ENCODE peak calls at places on chromosomes 3 and 15, in ten cellular contexts. One of them, this sample, is unnamed.

GRCh38 chr3:5252111-5252510 is 64.6 kb downstream of the EDEM1 start:
- DNase-seq in activated naive CD8-positive, alpha-beta T cell treated with anti-CD3 and anti-CD28 coated beads for 36 hours: no peak
- DNase-seq in NCI-H1436: no peak
- DNase-seq in uterus: no peak
- DNase-seq in astrocyte of the spinal cord: no peak
- DNase-seq in HTR-8/SVneo: no peak
- DNase-seq in pons: no peak
- DNase-seq in left ventricle myocardium superior: no peak
- DNase-seq in stimulated activated CD4-positive, alpha-beta T cell treated with anti-CD3 and anti-CD28 coated beads, TNF-alpha, amount 100 ng/mL, for 4 hours: no peak
- DNase-seq in posterior vena cava: no peak
- DNase-seq in this sample: no peak

GRCh38 chr3:149536429-149536828 is 61.9 kb downstream of the TM4SF4 start:
- DNase-seq in activated naive CD8-positive, alpha-beta T cell treated with anti-CD3 and anti-CD28 coated beads for 36 hours: no peak
- DNase-seq in NCI-H1436: no peak
- DNase-seq in uterus: peak
- DNase-seq in astrocyte of the spinal cord: peak
- DNase-seq in HTR-8/SVneo: no peak
- DNase-seq in pons: no peak
- DNase-seq in left ventricle myocardium superior: peak
- DNase-seq in stimulated activated CD4-positive, alpha-beta T cell treated with anti-CD3 and anti-CD28 coated beads, TNF-alpha, amount 100 ng/mL, for 4 hours: no peak
- DNase-seq in posterior vena cava: peak
- DNase-seq in this sample: no peak

GRCh38 chr3:24595801-24596200 is 101.2 kb upstream of the THRB start:
- DNase-seq in activated naive CD8-positive, alpha-beta T cell treated with anti-CD3 and anti-CD28 coated beads for 36 hours: no peak
- DNase-seq in NCI-H1436: no peak
- DNase-seq in uterus: no peak
- DNase-seq in astrocyte of the spinal cord: no peak
- DNase-seq in HTR-8/SVneo: no peak
- DNase-seq in pons: no peak
- DNase-seq in left ventricle myocardium superior: no peak
- DNase-seq in stimulated activated CD4-positive, alpha-beta T cell treated with anti-CD3 and anti-CD28 coated beads, TNF-alpha, amount 100 ng/mL, for 4 hours: no peak
- DNase-seq in posterior vena cava: no peak
- DNase-seq in this sample: no peak

GRCh38 chr3:132536442-132537153 is 60.5 kb upstream of the ACKR4 start:
- DNase-seq in activated naive CD8-positive, alpha-beta T cell treated with anti-CD3 and anti-CD28 coated beads for 36 hours: no peak
- DNase-seq in NCI-H1436: no peak
- DNase-seq in uterus: no peak
- DNase-seq in astrocyte of the spinal cord: no peak
- DNase-seq in HTR-8/SVneo: no peak
- DNase-seq in pons: no peak
- DNase-seq in left ventricle myocardium superior: no peak
- DNase-seq in stimulated activated CD4-positive, alpha-beta T cell treated with anti-CD3 and anti-CD28 coated beads, TNF-alpha, amount 100 ng/mL, for 4 hours: no peak
- DNase-seq in posterior vena cava: no peak
- DNase-seq in this sample: no peak

GRCh38 chr3:196694941-196695848 is 16.9 kb downstream of the CEP19 start:
- DNase-seq in activated naive CD8-positive, alpha-beta T cell treated with anti-CD3 and anti-CD28 coated beads for 36 hours: peak
- DNase-seq in NCI-H1436: no peak
- DNase-seq in uterus: no peak
- DNase-seq in astrocyte of the spinal cord: no peak
- DNase-seq in HTR-8/SVneo: no peak
- DNase-seq in pons: no peak
- DNase-seq in left ventricle myocardium superior: no peak
- DNase-seq in stimulated activated CD4-positive, alpha-beta T cell treated with anti-CD3 and anti-CD28 coated beads, TNF-alpha, amount 100 ng/mL, for 4 hours: peak
- DNase-seq in posterior vena cava: no peak
- DNase-seq in this sample: no peak

GRCh38 chr3:9028134-9028533 is 64.9 kb upstream of the RAD18 start:
- DNase-seq in activated naive CD8-positive, alpha-beta T cell treated with anti-CD3 and anti-CD28 coated beads for 36 hours: no peak
- DNase-seq in NCI-H1436: no peak
- DNase-seq in uterus: peak
- DNase-seq in astrocyte of the spinal cord: peak
- DNase-seq in HTR-8/SVneo: no peak
- DNase-seq in pons: peak
- DNase-seq in left ventricle myocardium superior: peak
- DNase-seq in stimulated activated CD4-positive, alpha-beta T cell treated with anti-CD3 and anti-CD28 coated beads, TNF-alpha, amount 100 ng/mL, for 4 hours: no peak
- DNase-seq in posterior vena cava: peak
- DNase-seq in this sample: no peak

GRCh38 chr15:51706347-51706746 is 25.0 kb downstream of the SCG3 start:
- DNase-seq in activated naive CD8-positive, alpha-beta T cell treated with anti-CD3 and anti-CD28 coated beads for 36 hours: no peak
- DNase-seq in NCI-H1436: no peak
- DNase-seq in uterus: peak
- DNase-seq in astrocyte of the spinal cord: no peak
- DNase-seq in HTR-8/SVneo: no peak
- DNase-seq in pons: no peak
- DNase-seq in left ventricle myocardium superior: no peak
- DNase-seq in stimulated activated CD4-positive, alpha-beta T cell treated with anti-CD3 and anti-CD28 coated beads, TNF-alpha, amount 100 ng/mL, for 4 hours: no peak
- DNase-seq in posterior vena cava: no peak
- DNase-seq in this sample: no peak

GRCh38 chr3:106825962-106826605 is 551.2 kb upstream of the CCDC54 start:
- DNase-seq in activated naive CD8-positive, alpha-beta T cell treated with anti-CD3 and anti-CD28 coated beads for 36 hours: no peak
- DNase-seq in NCI-H1436: no peak
- DNase-seq in uterus: no peak
- DNase-seq in astrocyte of the spinal cord: peak
- DNase-seq in HTR-8/SVneo: no peak
- DNase-seq in pons: peak
- DNase-seq in left ventricle myocardium superior: no peak
- DNase-seq in stimulated activated CD4-positive, alpha-beta T cell treated with anti-CD3 and anti-CD28 coated beads, TNF-alpha, amount 100 ng/mL, for 4 hours: no peak
- DNase-seq in posterior vena cava: no peak
- DNase-seq in this sample: no peak

GRCh38 chr15:61112231-61112630 is 116.9 kb downstream of the RORA start:
- DNase-seq in activated naive CD8-positive, alpha-beta T cell treated with anti-CD3 and anti-CD28 coated beads for 36 hours: no peak
- DNase-seq in NCI-H1436: no peak
- DNase-seq in uterus: peak
- DNase-seq in astrocyte of the spinal cord: no peak
- DNase-seq in HTR-8/SVneo: no peak
- DNase-seq in pons: no peak
- DNase-seq in left ventricle myocardium superior: no peak
- DNase-seq in stimulated activated CD4-positive, alpha-beta T cell treated with anti-CD3 and anti-CD28 coated beads, TNF-alpha, amount 100 ng/mL, for 4 hours: no peak
- DNase-seq in posterior vena cava: no peak
- DNase-seq in this sample: no peak

GRCh38 chr3:171950373-171950772 is 89.0 kb upstream of the FNDC3B start:
- DNase-seq in activated naive CD8-positive, alpha-beta T cell treated with anti-CD3 and anti-CD28 coated beads for 36 hours: no peak
- DNase-seq in NCI-H1436: no peak
- DNase-seq in uterus: no peak
- DNase-seq in astrocyte of the spinal cord: peak
- DNase-seq in HTR-8/SVneo: peak
- DNase-seq in pons: no peak
- DNase-seq in left ventricle myocardium superior: no peak
- DNase-seq in stimulated activated CD4-positive, alpha-beta T cell treated with anti-CD3 and anti-CD28 coated beads, TNF-alpha, amount 100 ng/mL, for 4 hours: no peak
- DNase-seq in posterior vena cava: no peak
- DNase-seq in this sample: no peak

GRCh38 chr3:49718419-49719213 is 868 bp downstream of the AMIGO3 start:
- DNase-seq in activated naive CD8-positive, alpha-beta T cell treated with anti-CD3 and anti-CD28 coated beads for 36 hours: no peak
- DNase-seq in NCI-H1436: no peak
- DNase-seq in uterus: no peak
- DNase-seq in astrocyte of the spinal cord: peak
- DNase-seq in HTR-8/SVneo: no peak
- DNase-seq in pons: no peak
- DNase-seq in left ventricle myocardium superior: no peak
- DNase-seq in stimulated activated CD4-positive, alpha-beta T cell treated with anti-CD3 and anti-CD28 coated beads, TNF-alpha, amount 100 ng/mL, for 4 hours: no peak
- DNase-seq in posterior vena cava: peak
- DNase-seq in this sample: no peak

GRCh38 chr15:47719730-47720129 is 2.4 kb downstream of the SEMA6D start:
- DNase-seq in activated naive CD8-positive, alpha-beta T cell treated with anti-CD3 and anti-CD28 coated beads for 36 hours: no peak
- DNase-seq in NCI-H1436: no peak
- DNase-seq in uterus: no peak
- DNase-seq in astrocyte of the spinal cord: no peak
- DNase-seq in HTR-8/SVneo: no peak
- DNase-seq in pons: peak
- DNase-seq in left ventricle myocardium superior: no peak
- DNase-seq in stimulated activated CD4-positive, alpha-beta T cell treated with anti-CD3 and anti-CD28 coated beads, TNF-alpha, amount 100 ng/mL, for 4 hours: no peak
- DNase-seq in posterior vena cava: no peak
- DNase-seq in this sample: no peak

GRCh38 chr3:144031938-144032337 is 60.3 kb downstream of the DIPK2A start:
- DNase-seq in activated naive CD8-positive, alpha-beta T cell treated with anti-CD3 and anti-CD28 coated beads for 36 hours: no peak
- DNase-seq in NCI-H1436: no peak
- DNase-seq in uterus: peak
- DNase-seq in astrocyte of the spinal cord: peak
- DNase-seq in HTR-8/SVneo: no peak
- DNase-seq in pons: peak
- DNase-seq in left ventricle myocardium superior: peak
- DNase-seq in stimulated activated CD4-positive, alpha-beta T cell treated with anti-CD3 and anti-CD28 coated beads, TNF-alpha, amount 100 ng/mL, for 4 hours: no peak
- DNase-seq in posterior vena cava: peak
- DNase-seq in this sample: no peak

GRCh38 chr15:63340353-63340752 is 41.3 kb downstream of the CA12 start:
- DNase-seq in activated naive CD8-positive, alpha-beta T cell treated with anti-CD3 and anti-CD28 coated beads for 36 hours: no peak
- DNase-seq in NCI-H1436: no peak
- DNase-seq in uterus: no peak
- DNase-seq in astrocyte of the spinal cord: no peak
- DNase-seq in HTR-8/SVneo: no peak
- DNase-seq in pons: no peak
- DNase-seq in left ventricle myocardium superior: no peak
- DNase-seq in stimulated activated CD4-positive, alpha-beta T cell treated with anti-CD3 and anti-CD28 coated beads, TNF-alpha, amount 100 ng/mL, for 4 hours: no peak
- DNase-seq in posterior vena cava: peak
- DNase-seq in this sample: no peak

GRCh38 chr15:75723171-75723846 is 10.7 kb upstream of the CSPG4 start:
- DNase-seq in activated naive CD8-positive, alpha-beta T cell treated with anti-CD3 and anti-CD28 coated beads for 36 hours: no peak
- DNase-seq in NCI-H1436: peak
- DNase-seq in uterus: no peak
- DNase-seq in astrocyte of the spinal cord: no peak
- DNase-seq in HTR-8/SVneo: no peak
- DNase-seq in pons: no peak
- DNase-seq in left ventricle myocardium superior: peak
- DNase-seq in stimulated activated CD4-positive, alpha-beta T cell treated with anti-CD3 and anti-CD28 coated beads, TNF-alpha, amount 100 ng/mL, for 4 hours: no peak
- DNase-seq in posterior vena cava: peak
- DNase-seq in this sample: no peak